ENCODE peak calls at places on chromosomes 6 and 20, in eight cellular contexts. M is right cardiac atrium; F is mucosa of gallbladder; H is NCI-H1417; K is sciatic nerve; O is activated T-helper 9 cell treated with anti-CD3 and anti-CD28 coated beads, Interleukin-2, amount 50 U/mL, for 16 hours; D is ureter; C is fibroblast of the conjunctiva. T is an unnamed sample.

GRCh38 chr6:150354754-150355571 is 13.8 kb upstream of the IYD start:
- DNase-seq in H (no peak), F (no peak), C (no peak), M (no peak), D (no peak), K (no peak), O (no peak), T (no peak)

GRCh38 chr6:94341173-94341572 is 921.8 kb upstream of the EPHA7 start:
- DNase-seq in O (no peak), H (no peak), D (no peak), F (no peak), K (no peak), M (no peak), C (no peak), T (no peak)

GRCh38 chr6:42436825-42437224 is 14.9 kb downstream of the TRERF1 start:
- DNase-seq in O (no peak), D (no peak), C (no peak), H (no peak), K (no peak), M (no peak), F (no peak), T (no peak)

GRCh38 chr6:158649289-158650143 is at the start of gene SYTL3:
- DNase-seq in O (peak), H (no peak), C (no peak), F (peak), K (peak), D (peak), M (no peak), T (peak)

GRCh38 chr6:6704423-6705060 is 116.0 kb downstream of the LY86 start:
- DNase-seq in C (no peak), D (no peak), K (no peak), M (no peak), F (no peak), H (peak), O (no peak), T (no peak)

GRCh38 chr6:145155873-145156782 is 579.2 kb downstream of the EPM2A start:
- DNase-seq in H (no peak), M (no peak), K (no peak), C (no peak), F (no peak), O (no peak), D (no peak), T (no peak)

GRCh38 chr20:20887593-20888272 is 175.3 kb upstream of the RALGAPA2 start:
- DNase-seq in D (no peak), C (no peak), O (no peak), H (no peak), K (no peak), F (no peak), M (no peak), T (no peak)

GRCh38 chr6:5139828-5140771 is 55.0 kb downstream of the PPP1R3G start:
- DNase-seq in H (no peak), D (no peak), F (no peak), K (no peak), C (no peak), O (no peak), M (no peak), T (no peak)

GRCh38 chr20:58890073-58890453 is 37.5 kb downstream of the GNAS start:
- DNase-seq in M (no peak), D (no peak), O (no peak), H (no peak), F (no peak), C (no peak), K (no peak), T (no peak)

GRCh38 chr20:32019156-32019510 is 8.9 kb downstream of the CCM2L start:
- DNase-seq in M (peak), F (no peak), D (no peak), K (no peak), C (no peak), H (no peak), O (no peak), T (no peak)

GRCh38 chr20:63876489-63877036 is 11.5 kb downstream of the TPD52L2 start:
- DNase-seq in D (no peak), H (no peak), K (no peak), C (no peak), F (no peak), O (no peak), M (peak), T (no peak)

GRCh38 chr20:36579996-36580545 is 6.7 kb downstream of the TGIF2 start:
- DNase-seq in M (no peak), D (no peak), O (no peak), H (no peak), C (no peak), K (no peak), F (no peak), T (no peak)

GRCh38 chr20:49712918-49713778 is 530 bp downstream of the B4GALT5 start:
- DNase-seq in M (peak), C (no peak), H (peak), D (peak), O (peak), K (peak), F (no peak), T (peak)

GRCh38 chr6:154502564-154502963 is 7.9 kb downstream of the CNKSR3 start:
- DNase-seq in C (no peak), D (no peak), O (no peak), H (no peak), K (no peak), M (no peak), F (no peak), T (peak)

GRCh38 chr20:24995741-24996448 is 3.3 kb upstream of the APMAP start:
- DNase-seq in F (no peak), C (no peak), M (no peak), K (peak), H (peak), O (no peak), D (peak), T (peak)

GRCh38 chr6:57301755-57302154 is 15.7 kb upstream of the PRIM2 start:
- DNase-seq in C (no peak), K (no peak), D (no peak), F (no peak), O (no peak), H (no peak), M (no peak), T (no peak)

GRCh38 chr6:121522265-121522664 is 86.8 kb downstream of the GJA1 start:
- DNase-seq in D (peak), C (peak), M (no peak), F (peak), K (no peak), H (no peak), O (no peak), T (no peak)

GRCh38 chr6:25889877-25890853 is 16.1 kb upstream of the SLC17A3 start:
- DNase-seq in F (peak), O (no peak), H (peak), K (no peak), D (no peak), M (no peak), C (peak), T (no peak)

GRCh38 chr20:24199493-24199892 is 210.9 kb upstream of the GGTLC1 start:
- DNase-seq in K (no peak), H (no peak), M (no peak), D (no peak), F (no peak), O (no peak), C (no peak), T (no peak)

GRCh38 chr6:41439524-41440418 is 104.4 kb downstream of the NCR2 start:
- DNase-seq in C (no peak), H (no peak), K (no peak), M (no peak), D (no peak), O (no peak), F (no peak), T (no peak)

GRCh38 chr20:24634855-24635254 is 165.4 kb downstream of the SYNDIG1 start:
- DNase-seq in M (peak), O (no peak), K (no peak), F (peak), D (peak), H (no peak), C (peak), T (no peak)

GRCh38 chr6:11770546-11771466 is 7.8 kb downstream of the ADTRP start:
- DNase-seq in C (peak), O (no peak), D (peak), F (peak), M (peak), K (peak), H (peak), T (peak)

GRCh38 chr6:46476301-46476700 is 14.9 kb downstream of the RCAN2 start:
- DNase-seq in F (no peak), D (no peak), O (no peak), C (no peak), H (no peak), M (no peak), K (no peak), T (no peak)

GRCh38 chr6:90338409-90338808 is 41.8 kb upstream of the BACH2 start:
- DNase-seq in O (no peak), F (no peak), M (no peak), D (no peak), K (no peak), C (no peak), H (no peak), T (no peak)

GRCh38 chr6:5172057-5172683 is 87.0 kb downstream of the PPP1R3G start:
- DNase-seq in D (no peak), K (no peak), C (no peak), H (no peak), M (no peak), O (no peak), F (no peak), T (no peak)

GRCh38 chr6:157761331-157761921 is 61.6 kb upstream of the SNX9 start:
- DNase-seq in H (no peak), O (peak), F (no peak), D (no peak), K (no peak), C (peak), M (no peak), T (no peak)

GRCh38 chr6:41288025-41288777 is 1.7 kb upstream of the TREM1 start:
- DNase-seq in K (no peak), O (no peak), M (no peak), D (no peak), C (no peak), H (peak), F (no peak), T (no peak)

GRCh38 chr20:58826271-58826670 is 24.4 kb downstream of the GNAS-AS1 start:
- DNase-seq in F (no peak), H (no peak), O (no peak), K (no peak), D (no peak), C (no peak), M (no peak), T (no peak)

T was measured in sigmoid colon.